ENCODE peak calls at places on chromosomes 13 and 19, in four cellular contexts. V, D, S and P are unnamed samples.

GRCh38 chr19:49102303-49102702 is 11.9 kb upstream of the LIN7B start:
- DNase-seq in V (no peak), D (no peak), S (no peak), P (no peak)

GRCh38 chr13:20360835-20361412 is 128.8 kb upstream of the GJB6 start:
- DNase-seq in V (peak; percentile 20), D (no peak), S (no peak), P (peak; percentile 68)

GRCh38 chr19:8194528-8195275 is 14.5 kb upstream of the CERS4 start:
- DNase-seq in V (no peak), D (no peak), S (no peak), P (no peak)

GRCh38 chr19:18506101-18506534 is 15.8 kb downstream of the ELL start:
- DNase-seq in V (no peak), D (no peak), S (no peak), P (no peak)

GRCh38 chr19:55112781-55113569 is 4.5 kb downstream of the PPP1R12C start:
- DNase-seq in V (no peak), D (no peak), S (no peak), P (no peak)

GRCh38 chr13:111901301-111901905 is 165.5 kb upstream of the SOX1 start:
- DNase-seq in V (no peak), D (no peak), S (no peak), P (no peak)

GRCh38 chr13:64723735-64724134 is 2506.4 kb downstream of the PCDH9 start:
- DNase-seq in V (peak; percentile 87), D (no peak), S (no peak), P (peak; percentile 61)

GRCh38 chr13:110352735-110353134 is 45.7 kb downstream of the COL4A2 start:
- DNase-seq in V (no peak), D (peak; percentile 11), S (no peak), P (no peak)

GRCh38 chr13:61766667-61767058 is 351.0 kb upstream of the PCDH20 start:
- DNase-seq in V (no peak), D (no peak), S (no peak), P (no peak)

GRCh38 chr19:3007975-3008374 is 21.1 kb downstream of the TLE2 start:
- DNase-seq in V (no peak), D (no peak), S (no peak), P (no peak)

GRCh38 chr13:48530833-48531232 is 2.0 kb downstream of the RCBTB2 start:
- DNase-seq in V (no peak), D (no peak), S (no peak), P (no peak)

GRCh38 chr13:48531416-48532145 is 1.3 kb downstream of the RCBTB2 start:
- DNase-seq in V (no peak), D (peak; percentile 34), S (peak; percentile 11), P (no peak)

GRCh38 chr13:48528720-48529119 is 4.2 kb downstream of the RCBTB2 start:
- DNase-seq in V (no peak), D (no peak), S (no peak), P (no peak)

GRCh38 chr13:48526269-48526668 is 6.6 kb downstream of the RCBTB2 start:
- DNase-seq in V (no peak), D (no peak), S (no peak), P (no peak)

DNA sequence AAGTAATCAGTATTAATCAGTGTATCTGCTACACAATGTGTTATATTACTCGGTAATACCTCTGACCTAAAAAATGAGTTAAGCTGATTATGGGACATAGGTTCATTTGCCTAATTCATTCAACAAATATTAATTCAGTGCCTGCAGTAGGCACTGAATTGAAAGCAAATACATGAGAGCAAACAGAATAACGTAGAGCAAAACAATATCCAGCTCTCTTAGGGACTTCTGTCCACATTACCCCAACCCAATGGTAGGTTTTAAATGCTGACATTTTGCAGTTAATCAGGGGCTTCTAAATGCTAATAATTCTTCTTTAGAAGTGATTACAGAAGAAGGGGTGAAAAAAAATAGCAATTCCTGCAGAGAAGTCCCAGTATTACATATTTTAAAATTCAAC is 4.9 kb downstream of the RCBTB2 start:
- DNase-seq in V (no peak), D (no peak), S (no peak), P (no peak)
- H3K4me1 ChIP-seq in V (peaks cover 3% of the 10 kb centered on the region), D (peaks cover 16% of the 10 kb centered on the region), S (peaks cover 3% of the 10 kb centered on the region), P (no peaks in the 10 kb centered on the region)

GRCh38 chr19:1757468-1758230 is 4.3 kb downstream of the ONECUT3 start:
- DNase-seq in V (no peak), D (no peak), S (peak; percentile 63), P (no peak)
- H3K4me3 ChIP-seq in V (no peak overlapping the region), D (no peak overlapping the region), S (peak overlapping the region; percentile 26), P (no peak overlapping the region)

GRCh38 chr13:114198556-114198955 is 19.5 kb downstream of the CFAP97D2 start:
- DNase-seq in V (no peak), D (no peak), S (no peak), P (no peak)

GRCh38 chr13:114202581-114202980 is 23.5 kb downstream of the CFAP97D2 start:
- DNase-seq in V (no peak), D (no peak), S (no peak), P (no peak)

GRCh38 chr13:114203536-114203935 is 24.5 kb downstream of the CFAP97D2 start:
- DNase-seq in V (no peak), D (peak; percentile 76), S (no peak), P (no peak)

GRCh38 chr13:114200673-114201005 is 21.6 kb downstream of the CFAP97D2 start:
- DNase-seq in V (no peak), D (no peak), S (no peak), P (peak; percentile 15)

GRCh38 chr13:114199961-114200672 is 21.1 kb downstream of the CFAP97D2 start:
- DNase-seq in V (peak; percentile 41), D (no peak), S (no peak), P (no peak)
- TF ChIP-seq EZH2 in V (no peak), D (no peak), S (no peak), P (no peak)

DNA sequence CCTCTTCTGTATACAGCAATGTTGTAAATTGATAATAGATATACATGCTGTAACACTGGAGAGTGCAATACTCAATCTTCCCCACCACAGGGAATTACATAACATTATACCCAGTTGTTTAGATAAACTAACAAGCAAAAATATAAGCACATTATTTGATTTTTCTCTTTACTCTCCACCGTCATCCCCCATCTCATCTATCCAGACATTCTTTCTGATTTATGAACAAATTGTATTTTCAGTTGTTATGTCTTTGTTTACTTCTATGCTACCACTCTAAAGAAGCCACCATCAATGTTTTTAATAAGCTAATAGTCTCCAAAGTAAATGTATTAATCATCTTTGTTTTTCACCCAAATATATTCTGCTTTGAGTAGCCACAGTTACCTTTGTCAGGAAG is 490.7 kb upstream of the GPC6 start:
- DNase-seq in V (no peak), D (no peak), S (no peak), P (no peak)
- H3K4me1 ChIP-seq in V (no peaks in the 10 kb centered on the region), D (no peaks in the 10 kb centered on the region), S (no peaks in the 10 kb centered on the region), P (no peaks in the 10 kb centered on the region)